ENCODE peak calls at places on chromosomes 7 and 10, in six cellular contexts. One of them, this sample, is unnamed.

GRCh38 chr7:101650579-101651081 is 21.5 kb upstream of the MYL10 start:
- DNase-seq in left lung: no peak
- DNase-seq in pancreas: no peak
- DNase-seq in cardiac muscle cell: no peak
- DNase-seq in effector memory CD4-positive, alpha-beta T cell: no peak
- DNase-seq in HCT116: no peak
- DNase-seq in this sample: no peak

GRCh38 chr10:73650537-73651331 is 5.1 kb downstream of the SYNPO2L start:
- DNase-seq in left lung: no peak
- DNase-seq in pancreas: no peak
- DNase-seq in cardiac muscle cell: peak
- DNase-seq in effector memory CD4-positive, alpha-beta T cell: no peak
- DNase-seq in HCT116: no peak
- DNase-seq in this sample: no peak

GRCh38 chr10:88418871-88419270 is 164.2 kb downstream of the RNLS start:
- DNase-seq in left lung: no peak
- DNase-seq in pancreas: no peak
- DNase-seq in cardiac muscle cell: no peak
- DNase-seq in effector memory CD4-positive, alpha-beta T cell: no peak
- DNase-seq in HCT116: no peak
- DNase-seq in this sample: no peak

GRCh38 chr7:50264908-50265307 is 39.6 kb upstream of the IKZF1 start:
- DNase-seq in left lung: no peak
- DNase-seq in pancreas: no peak
- DNase-seq in cardiac muscle cell: no peak
- DNase-seq in effector memory CD4-positive, alpha-beta T cell: no peak
- DNase-seq in HCT116: no peak
- DNase-seq in this sample: no peak

GRCh38 chr10:98790817-98791216 is 344.1 kb upstream of the HPS1 start:
- DNase-seq in left lung: no peak
- DNase-seq in pancreas: no peak
- DNase-seq in cardiac muscle cell: peak
- DNase-seq in effector memory CD4-positive, alpha-beta T cell: no peak
- DNase-seq in HCT116: peak
- DNase-seq in this sample: no peak

GRCh38 chr10:81876253-81876731 is 1.3 kb downstream of the NRG3 start:
- DNase-seq in left lung: no peak
- DNase-seq in pancreas: no peak
- DNase-seq in cardiac muscle cell: peak
- DNase-seq in effector memory CD4-positive, alpha-beta T cell: no peak
- DNase-seq in HCT116: no peak
- DNase-seq in this sample: no peak

GRCh38 chr7:1321411-1322239 is 89.0 kb downstream of the UNCX start:
- DNase-seq in left lung: no peak
- DNase-seq in pancreas: no peak
- DNase-seq in cardiac muscle cell: no peak
- DNase-seq in effector memory CD4-positive, alpha-beta T cell: no peak
- DNase-seq in HCT116: no peak
- DNase-seq in this sample: no peak

GRCh38 chr7:103851357-103851756 is 138.1 kb downstream of the RELN start:
- DNase-seq in left lung: no peak
- DNase-seq in pancreas: no peak
- DNase-seq in cardiac muscle cell: peak
- DNase-seq in effector memory CD4-positive, alpha-beta T cell: no peak
- DNase-seq in HCT116: no peak
- DNase-seq in this sample: no peak

GRCh38 chr7:102837802-102838201 is 75.0 kb upstream of the LRRC17 start:
- DNase-seq in left lung: no peak
- DNase-seq in pancreas: no peak
- DNase-seq in cardiac muscle cell: no peak
- DNase-seq in effector memory CD4-positive, alpha-beta T cell: no peak
- DNase-seq in HCT116: no peak
- DNase-seq in this sample: no peak

GRCh38 chr7:53811555-53812079 is 730.6 kb upstream of the VSTM2A start:
- DNase-seq in left lung: no peak
- DNase-seq in pancreas: no peak
- DNase-seq in cardiac muscle cell: no peak
- DNase-seq in effector memory CD4-positive, alpha-beta T cell: no peak
- DNase-seq in HCT116: no peak
- DNase-seq in this sample: no peak

GRCh38 chr10:131843089-131843595 is 57.7 kb upstream of the PPP2R2D start:
- DNase-seq in left lung: peak
- DNase-seq in pancreas: no peak
- DNase-seq in cardiac muscle cell: no peak
- DNase-seq in effector memory CD4-positive, alpha-beta T cell: no peak
- DNase-seq in HCT116: no peak
- DNase-seq in this sample: peak

GRCh38 chr10:79390551-79391229 is 43.4 kb downstream of the PPIF start:
- DNase-seq in left lung: peak
- DNase-seq in pancreas: peak
- DNase-seq in cardiac muscle cell: peak
- DNase-seq in effector memory CD4-positive, alpha-beta T cell: no peak
- DNase-seq in HCT116: no peak
- DNase-seq in this sample: peak

GRCh38 chr7:2040893-2041270 is 191.9 kb downstream of the MAD1L1 start:
- DNase-seq in left lung: peak
- DNase-seq in pancreas: no peak
- DNase-seq in cardiac muscle cell: no peak
- DNase-seq in effector memory CD4-positive, alpha-beta T cell: no peak
- DNase-seq in HCT116: no peak
- DNase-seq in this sample: peak

GRCh38 chr10:129525408-129525807 is 58.4 kb downstream of the MGMT start:
- DNase-seq in left lung: no peak
- DNase-seq in pancreas: no peak
- DNase-seq in cardiac muscle cell: peak
- DNase-seq in effector memory CD4-positive, alpha-beta T cell: no peak
- DNase-seq in HCT116: no peak
- DNase-seq in this sample: peak

GRCh38 chr10:49365275-49365674 is 30.6 kb downstream of the DRGX start:
- DNase-seq in left lung: no peak
- DNase-seq in pancreas: no peak
- DNase-seq in cardiac muscle cell: no peak
- DNase-seq in effector memory CD4-positive, alpha-beta T cell: no peak
- DNase-seq in HCT116: no peak
- DNase-seq in this sample: peak

GRCh38 chr7:129775695-129776396 is 164.3 kb downstream of the NRF1 start:
- DNase-seq in left lung: no peak
- DNase-seq in pancreas: no peak
- DNase-seq in cardiac muscle cell: no peak
- DNase-seq in effector memory CD4-positive, alpha-beta T cell: no peak
- DNase-seq in HCT116: no peak
- DNase-seq in this sample: no peak

GRCh38 chr7:128954830-128955797 is 17.4 kb downstream of the IRF5 start:
- DNase-seq in left lung: no peak
- DNase-seq in pancreas: no peak
- DNase-seq in cardiac muscle cell: peak
- DNase-seq in effector memory CD4-positive, alpha-beta T cell: no peak
- DNase-seq in HCT116: no peak
- DNase-seq in this sample: no peak

GRCh38 chr7:53151496-53151895 is 116.1 kb downstream of the POM121L12 start:
- DNase-seq in left lung: no peak
- DNase-seq in pancreas: no peak
- DNase-seq in cardiac muscle cell: no peak
- DNase-seq in effector memory CD4-positive, alpha-beta T cell: no peak
- DNase-seq in HCT116: no peak
- DNase-seq in this sample: no peak

GRCh38 chr7:452230-452751 is 67.4 kb downstream of the PDGFA start:
- DNase-seq in left lung: no peak
- DNase-seq in pancreas: no peak
- DNase-seq in cardiac muscle cell: peak
- DNase-seq in effector memory CD4-positive, alpha-beta T cell: no peak
- DNase-seq in HCT116: no peak
- DNase-seq in this sample: no peak

GRCh38 chr10:102068216-102068615 is 3.1 kb downstream of the HPS6 start:
- DNase-seq in left lung: no peak
- DNase-seq in pancreas: no peak
- DNase-seq in cardiac muscle cell: peak
- DNase-seq in effector memory CD4-positive, alpha-beta T cell: no peak
- DNase-seq in HCT116: no peak
- DNase-seq in this sample: no peak

GRCh38 chr10:101563007-101563406 is 25.1 kb downstream of the POLL start:
- DNase-seq in left lung: no peak
- DNase-seq in pancreas: no peak
- DNase-seq in cardiac muscle cell: no peak
- DNase-seq in effector memory CD4-positive, alpha-beta T cell: no peak
- DNase-seq in HCT116: no peak
- DNase-seq in this sample: no peak

GRCh38 chr7:81285142-81285871 is 366.5 kb upstream of the SEMA3C start:
- DNase-seq in left lung: no peak
- DNase-seq in pancreas: no peak
- DNase-seq in cardiac muscle cell: peak
- DNase-seq in effector memory CD4-positive, alpha-beta T cell: no peak
- DNase-seq in HCT116: peak
- DNase-seq in this sample: no peak

GRCh38 chr10:32381165-32381564 is 34.2 kb upstream of the EPC1 start:
- DNase-seq in left lung: no peak
- DNase-seq in pancreas: no peak
- DNase-seq in cardiac muscle cell: no peak
- DNase-seq in effector memory CD4-positive, alpha-beta T cell: no peak
- DNase-seq in HCT116: no peak
- DNase-seq in this sample: no peak

GRCh38 chr10:44301781-44302400 is 83.0 kb downstream of the CXCL12 start:
- DNase-seq in left lung: no peak
- DNase-seq in pancreas: no peak
- DNase-seq in cardiac muscle cell: no peak
- DNase-seq in effector memory CD4-positive, alpha-beta T cell: no peak
- DNase-seq in HCT116: no peak
- DNase-seq in this sample: no peak

GRCh38 chr10:122301811-122302115 is 30.7 kb downstream of the BTBD16 start:
- DNase-seq in left lung: no peak
- DNase-seq in pancreas: peak
- DNase-seq in cardiac muscle cell: no peak
- DNase-seq in effector memory CD4-positive, alpha-beta T cell: no peak
- DNase-seq in HCT116: no peak
- DNase-seq in this sample: no peak

GRCh38 chr7:142501434-142501833 is 243.6 kb upstream of the PRSS58 start:
- DNase-seq in left lung: no peak
- DNase-seq in pancreas: no peak
- DNase-seq in cardiac muscle cell: no peak
- DNase-seq in effector memory CD4-positive, alpha-beta T cell: no peak
- DNase-seq in HCT116: no peak
- DNase-seq in this sample: no peak

GRCh38 chr7:135728136-135728669 is at the start of gene SLC13A4:
- DNase-seq in left lung: no peak
- DNase-seq in pancreas: no peak
- DNase-seq in cardiac muscle cell: no peak
- DNase-seq in effector memory CD4-positive, alpha-beta T cell: no peak
- DNase-seq in HCT116: no peak
- DNase-seq in this sample: no peak

GRCh38 chr10:60606343-60607080 is 171.8 kb upstream of the CDK1 start:
- DNase-seq in left lung: no peak
- DNase-seq in pancreas: no peak
- DNase-seq in cardiac muscle cell: peak
- DNase-seq in effector memory CD4-positive, alpha-beta T cell: no peak
- DNase-seq in HCT116: no peak
- DNase-seq in this sample: no peak

GRCh38 chr7:2138146-2138765 is 94.5 kb downstream of the MAD1L1 start:
- DNase-seq in left lung: no peak
- DNase-seq in pancreas: no peak
- DNase-seq in cardiac muscle cell: no peak
- DNase-seq in effector memory CD4-positive, alpha-beta T cell: no peak
- DNase-seq in HCT116: no peak
- DNase-seq in this sample: no peak

DNA sequence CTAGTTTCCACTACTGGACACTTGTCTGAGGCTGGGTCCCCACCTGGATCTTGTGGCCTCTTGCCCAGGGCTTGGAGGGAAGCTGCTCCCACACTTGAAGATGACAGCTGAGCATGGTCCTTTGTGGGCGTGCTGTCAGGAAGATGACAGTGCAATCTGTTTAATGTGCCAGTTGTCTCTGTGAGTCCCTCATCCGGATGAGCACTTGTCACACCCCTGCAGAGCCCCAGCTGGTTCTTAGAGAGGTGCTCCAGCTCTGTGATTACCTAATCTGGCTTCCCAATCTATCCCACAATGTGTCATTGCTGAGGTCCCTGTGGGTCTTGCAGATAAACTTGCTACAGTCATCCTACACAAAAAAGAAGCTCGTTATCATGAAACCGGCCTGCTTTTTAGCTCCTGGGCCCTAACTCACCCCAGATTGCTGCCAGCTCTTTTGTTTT is 34.8 kb upstream of the CCSER2 start:
- DNase-seq in left lung: no peak
- DNase-seq in pancreas: no peak
- DNase-seq in cardiac muscle cell: no peak
- DNase-seq in effector memory CD4-positive, alpha-beta T cell: no peak
- DNase-seq in HCT116: no peak
- DNase-seq in this sample: no peak
- H3K4me3 ChIP-seq in left lung: no peak
- H3K4me3 ChIP-seq in pancreas: no peak
- H3K4me3 ChIP-seq in cardiac muscle cell: no peak
- H3K4me3 ChIP-seq in effector memory CD4-positive, alpha-beta T cell: no peak
- H3K4me3 ChIP-seq in HCT116: no peak
- H3K4me3 ChIP-seq in this sample: no peak

DNA sequence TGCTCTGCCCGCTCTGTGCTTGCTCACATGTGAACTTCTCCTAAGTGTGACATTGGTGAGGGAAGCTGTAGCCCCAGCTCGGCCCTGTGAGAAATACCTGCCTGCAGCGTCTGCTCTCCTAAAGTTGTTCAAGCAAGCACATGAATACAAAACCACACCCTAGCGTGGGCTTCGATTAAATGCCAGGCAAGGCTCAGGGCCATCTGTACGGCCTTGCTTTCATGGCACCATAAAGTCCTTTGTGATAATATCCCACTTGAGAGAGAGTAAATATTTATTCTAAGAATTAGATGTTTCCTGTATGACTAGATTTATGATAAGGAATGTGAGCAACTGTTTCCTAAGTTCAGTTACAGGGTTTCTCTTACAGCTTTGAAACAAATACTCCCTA is 262.8 kb upstream of the KLF14 start:
- DNase-seq in left lung: no peak
- DNase-seq in pancreas: peak
- DNase-seq in cardiac muscle cell: peak
- DNase-seq in effector memory CD4-positive, alpha-beta T cell: no peak
- DNase-seq in HCT116: peak
- DNase-seq in this sample: no peak
- H3K27ac ChIP-seq in left lung: peak
- H3K27ac ChIP-seq in pancreas: peak
- H3K27ac ChIP-seq in cardiac muscle cell: no peak
- H3K27ac ChIP-seq in effector memory CD4-positive, alpha-beta T cell: peak
- H3K27ac ChIP-seq in HCT116: peak
- H3K27ac ChIP-seq in this sample: peak

DNA sequence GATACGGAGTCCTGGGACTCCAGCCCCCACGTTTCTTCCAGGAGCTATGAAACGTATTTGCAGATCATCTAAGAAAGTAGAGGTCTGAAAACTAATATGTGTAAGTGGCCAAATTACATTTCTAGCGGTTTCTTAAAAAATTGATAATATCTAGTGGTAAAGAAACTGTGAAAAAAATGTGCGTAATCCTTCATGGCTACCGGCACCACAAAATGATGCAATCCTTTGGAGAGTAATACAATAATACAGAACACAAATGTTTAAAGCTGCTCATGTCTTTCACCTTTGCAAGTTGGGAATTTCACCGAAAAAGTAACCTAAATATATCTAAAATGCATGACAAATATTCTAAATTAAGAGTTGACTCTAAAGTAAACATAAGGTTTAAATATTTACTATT is 742.1 kb downstream of the GRID1 start:
- DNase-seq in left lung: no peak
- DNase-seq in pancreas: no peak
- DNase-seq in cardiac muscle cell: no peak
- DNase-seq in effector memory CD4-positive, alpha-beta T cell: no peak
- DNase-seq in HCT116: no peak
- DNase-seq in this sample: no peak
- H3K4me3 ChIP-seq in left lung: no peak
- H3K4me3 ChIP-seq in pancreas: no peak
- H3K4me3 ChIP-seq in cardiac muscle cell: no peak
- H3K4me3 ChIP-seq in effector memory CD4-positive, alpha-beta T cell: no peak
- H3K4me3 ChIP-seq in HCT116: no peak
- H3K4me3 ChIP-seq in this sample: no peak

GRCh38 chr7:38068461-38068860 is 109.6 kb upstream of the STARD3NL start:
- DNase-seq in left lung: no peak
- DNase-seq in pancreas: no peak
- DNase-seq in cardiac muscle cell: no peak
- DNase-seq in effector memory CD4-positive, alpha-beta T cell: no peak
- DNase-seq in HCT116: no peak
- DNase-seq in this sample: no peak
- H3K27ac ChIP-seq in left lung: no peak
- H3K27ac ChIP-seq in pancreas: no peak
- H3K27ac ChIP-seq in cardiac muscle cell: no peak
- H3K27ac ChIP-seq in effector memory CD4-positive, alpha-beta T cell: no peak
- H3K27ac ChIP-seq in HCT116: no peak
- H3K27ac ChIP-seq in this sample: no peak